ENCODE peak calls at places on chromosome 17, in five cellular contexts. O, K, Y, I and S are unnamed samples.

GRCh38 chr17:819251-819650 is 37.1 kb downstream of the MRM3 start:
- DNase-seq in O (no peak), K (no peak), Y (no peak), I (no peak), S (no peak)

GRCh38 chr17:48613862-48614694 is 1.0 kb downstream of the HOXB8 start:
- DNase-seq in O (no peak), K (no peak), Y (no peak), I (no peak), S (no peak)

GRCh38 chr17:499836-500543 is 147.4 kb upstream of the RPH3AL start:
- DNase-seq in O (no peak), K (no peak), Y (no peak), I (no peak), S (peak)

GRCh38 chr17:2075336-2076056 is 20.6 kb downstream of the HIC1 start:
- DNase-seq in O (no peak), K (peak), Y (no peak), I (no peak), S (no peak)

GRCh38 chr17:13597723-13598347 is 3.9 kb downstream of the HS3ST3A1 start:
- DNase-seq in O (peak), K (no peak), Y (no peak), I (no peak), S (no peak)

GRCh38 chr17:376936-377863 is 24.6 kb upstream of the RPH3AL start:
- DNase-seq in O (no peak), K (peak), Y (no peak), I (no peak), S (peak)

GRCh38 chr17:58572846-58573245 is 58.4 kb upstream of the MTMR4 start:
- DNase-seq in O (no peak), K (no peak), Y (no peak), I (no peak), S (no peak)

GRCh38 chr17:81511550-81511799 is 1.1 kb downstream of the ACTG1 start:
- DNase-seq in O (no peak), K (no peak), Y (no peak), I (no peak), S (no peak)

GRCh38 chr17:66414528-66415175 is 112.2 kb downstream of the PRKCA start:
- DNase-seq in O (no peak), K (no peak), Y (no peak), I (no peak), S (no peak)

GRCh38 chr17:34203018-34203646 is 52.0 kb upstream of the CCL2 start:
- DNase-seq in O (no peak), K (no peak), Y (no peak), I (no peak), S (no peak)

GRCh38 chr17:10635290-10635689 is 21.8 kb downstream of the MYH3 start:
- DNase-seq in O (no peak), K (no peak), Y (no peak), I (no peak), S (peak)

GRCh38 chr17:80598813-80599545 is 54.3 kb downstream of the RPTOR start:
- DNase-seq in O (no peak), K (no peak), Y (no peak), I (no peak), S (no peak)

GRCh38 chr17:64777413-64778101 is 115.5 kb upstream of the SMURF2 start:
- DNase-seq in O (no peak), K (peak), Y (no peak), I (no peak), S (no peak)

GRCh38 chr17:65332375-65332774 is 195.2 kb downstream of the RGS9 start:
- DNase-seq in O (no peak), K (no peak), Y (no peak), I (no peak), S (no peak)

GRCh38 chr17:71709271-71709670 is 411.5 kb upstream of the SOX9 start:
- DNase-seq in O (no peak), K (no peak), Y (no peak), I (no peak), S (no peak)

GRCh38 chr17:27247071-27247957 is 46.6 kb upstream of the WSB1 start:
- DNase-seq in O (no peak), K (peak), Y (no peak), I (peak), S (no peak)

GRCh38 chr17:41421116-41421515 is 3.3 kb downstream of the KRT37 start:
- DNase-seq in O (no peak), K (no peak), Y (no peak), I (no peak), S (no peak)

GRCh38 chr17:41530062-41531048 is 2.2 kb upstream of the KRT19 start:
- DNase-seq in O (no peak), K (no peak), Y (no peak), I (no peak), S (no peak)

GRCh38 chr17:42843358-42843934 is 934 bp upstream of the AOC2 start:
- DNase-seq in O (no peak), K (no peak), Y (no peak), I (no peak), S (no peak)

GRCh38 chr17:77688369-77688768 is 270.1 kb upstream of the TNRC6C start:
- DNase-seq in O (no peak), K (no peak), Y (no peak), I (no peak), S (no peak)

GRCh38 chr17:75557075-75557851 is 30.3 kb upstream of the MYO15B start:
- DNase-seq in O (no peak), K (no peak), Y (no peak), I (no peak), S (no peak)

GRCh38 chr17:76843703-76844484 is 24.3 kb upstream of the MGAT5B start:
- DNase-seq in O (no peak), K (no peak), Y (no peak), I (no peak), S (no peak)

GRCh38 chr17:511001-511690 is 158.5 kb upstream of the RPH3AL start:
- DNase-seq in O (no peak), K (no peak), Y (no peak), I (no peak), S (peak)

GRCh38 chr17:56587298-56587697 is 6.2 kb upstream of the NOG start:
- DNase-seq in O (no peak), K (no peak), Y (no peak), I (no peak), S (no peak)

GRCh38 chr17:50161023-50161910 is 4.5 kb upstream of the SGCA start:
- DNase-seq in O (peak), K (peak), Y (peak), I (peak), S (peak)

GRCh38 chr17:63249256-63250006 is 196.7 kb downstream of the CYB561 start:
- DNase-seq in O (no peak), K (no peak), Y (no peak), I (no peak), S (no peak)